ENCODE peak calls at places on chromosomes 12 and 14, in four cellular contexts. One of them, this sample, is unnamed.

GRCh38 chr12:117459229-117459628 is 97.8 kb upstream of the NOS1 start:
- DNase-seq in GM12878: no peak
- DNase-seq in A549: no peak
- DNase-seq in HepG2: no peak
- DNase-seq in this sample: no peak

GRCh38 chr14:68853749-68854148 is 60.9 kb upstream of the ZFP36L1 start:
- DNase-seq in GM12878: no peak
- DNase-seq in HepG2: no peak
- DNase-seq in A549: no peak
- DNase-seq in this sample: no peak

GRCh38 chr14:32826404-32827082 is 112.1 kb upstream of the NPAS3 start:
- DNase-seq in HepG2: no peak
- DNase-seq in A549: no peak
- DNase-seq in GM12878: no peak
- DNase-seq in this sample: no peak

GRCh38 chr12:115504241-115504941 is 773.1 kb downstream of the MED13L start:
- DNase-seq in GM12878: peak
- DNase-seq in A549: no peak
- DNase-seq in HepG2: no peak
- DNase-seq in this sample: no peak

GRCh38 chr12:107565551-107565950 is 120.0 kb upstream of the PWP1 start:
- DNase-seq in HepG2: no peak
- DNase-seq in GM12878: no peak
- DNase-seq in A549: no peak
- DNase-seq in this sample: no peak

GRCh38 chr14:90675399-90675798 is 140.8 kb downstream of the TTC7B start:
- DNase-seq in HepG2: no peak
- DNase-seq in GM12878: no peak
- DNase-seq in A549: no peak
- DNase-seq in this sample: no peak

GRCh38 chr14:96194657-96195431 is 9.8 kb upstream of the BDKRB2 start:
- DNase-seq in HepG2: peak
- DNase-seq in A549: no peak
- DNase-seq in GM12878: no peak
- DNase-seq in this sample: no peak

GRCh38 chr12:89311703-89312293 is 40.5 kb downstream of the DUSP6 start:
- DNase-seq in A549: no peak
- DNase-seq in HepG2: no peak
- DNase-seq in GM12878: no peak
- DNase-seq in this sample: no peak

GRCh38 chr14:77306406-77307098 is 14.1 kb downstream of the POMT2 start:
- DNase-seq in HepG2: no peak
- DNase-seq in GM12878: no peak
- DNase-seq in A549: no peak
- DNase-seq in this sample: no peak

GRCh38 chr12:99154264-99154982 is 493.1 kb upstream of the GARIN6 start:
- DNase-seq in GM12878: no peak
- DNase-seq in HepG2: no peak
- DNase-seq in A549: no peak
- DNase-seq in this sample: no peak

GRCh38 chr14:73780391-73780790 is 66.2 kb upstream of the PNMA1 start:
- DNase-seq in A549: no peak
- DNase-seq in GM12878: no peak
- DNase-seq in HepG2: no peak
- DNase-seq in this sample: no peak

GRCh38 chr14:38199768-38200167 is 7.9 kb upstream of the SSTR1 start:
- DNase-seq in A549: no peak
- DNase-seq in GM12878: no peak
- DNase-seq in HepG2: no peak
- DNase-seq in this sample: no peak

GRCh38 chr14:104550849-104551728 is 28.5 kb upstream of the C14orf180 start:
- DNase-seq in GM12878: no peak
- DNase-seq in HepG2: no peak
- DNase-seq in A549: peak
- DNase-seq in this sample: no peak

GRCh38 chr14:61153914-61154545 is 127.1 kb downstream of the TMEM30B start:
- DNase-seq in GM12878: no peak
- DNase-seq in A549: no peak
- DNase-seq in HepG2: no peak
- DNase-seq in this sample: no peak

GRCh38 chr14:32367501-32367900 is 38.4 kb downstream of the AKAP6 start:
- DNase-seq in GM12878: no peak
- DNase-seq in HepG2: no peak
- DNase-seq in A549: no peak
- DNase-seq in this sample: no peak

GRCh38 chr12:91180162-91180561 is 2.5 kb downstream of the DCN start:
- DNase-seq in A549: no peak
- DNase-seq in HepG2: no peak
- DNase-seq in GM12878: no peak
- DNase-seq in this sample: no peak

GRCh38 chr12:105334568-105334967 is 4.1 kb downstream of the C12orf75 start:
- DNase-seq in GM12878: no peak
- DNase-seq in HepG2: no peak
- DNase-seq in A549: no peak
- DNase-seq in this sample: no peak

DNA sequence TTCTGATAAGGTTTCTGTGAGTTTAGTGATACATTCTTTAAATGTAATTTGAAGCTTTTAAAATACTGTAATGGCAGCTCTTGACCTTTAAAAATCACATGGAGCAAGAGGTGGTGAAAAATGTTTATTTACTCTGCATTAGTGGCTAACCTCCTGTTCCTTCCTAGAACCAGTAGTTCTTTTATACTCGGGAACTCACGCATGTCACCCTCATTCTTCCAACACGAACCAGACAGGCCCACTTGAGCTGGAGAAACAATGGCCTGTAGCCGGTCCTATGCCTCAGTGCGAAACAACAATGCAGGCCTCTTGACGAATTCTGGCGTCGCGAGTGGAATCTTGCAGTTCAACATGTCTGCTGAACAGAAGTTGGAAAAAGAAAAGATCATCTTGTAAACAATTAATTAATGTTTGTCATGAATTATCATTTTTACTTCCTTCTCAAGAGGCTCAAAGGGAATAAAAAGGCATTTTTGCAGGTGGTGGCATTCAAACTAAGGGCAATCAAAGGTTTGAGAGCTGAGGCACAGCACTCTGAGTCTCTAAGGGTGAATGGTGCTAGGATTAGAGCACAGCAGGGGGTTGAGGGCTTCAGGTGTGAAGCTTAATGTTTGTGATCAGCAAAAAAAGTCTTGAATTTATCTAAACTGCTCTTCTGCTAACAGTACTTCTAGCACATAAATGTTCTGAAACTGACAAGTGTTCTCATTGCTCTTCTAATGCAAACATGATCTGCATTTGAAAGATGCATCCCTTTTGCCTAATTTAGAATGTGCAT is 51.3 kb downstream of the MBIP start:
- DNase-seq in GM12878: no peak
- DNase-seq in HepG2: no peak
- DNase-seq in A549: no peak
- DNase-seq in this sample: no peak
- TF ChIP-seq POLR2AphosphoS2 in GM12878: no peak
- TF ChIP-seq POLR2AphosphoS2 in HepG2: no peak
- TF ChIP-seq POLR2AphosphoS2 in A549: no peak
- TF ChIP-seq POLR2AphosphoS2 in this sample: no peak

GRCh38 chr12:49046129-49046895 is 14.3 kb downstream of the KMT2D start:
- DNase-seq in GM12878: no peak
- DNase-seq in A549: no peak
- DNase-seq in HepG2: no peak
- DNase-seq in this sample: no peak

GRCh38 chr12:49044660-49045059 is 15.9 kb downstream of the KMT2D start:
- DNase-seq in A549: no peak
- DNase-seq in HepG2: no peak
- DNase-seq in GM12878: no peak
- DNase-seq in this sample: no peak

GRCh38 chr12:49041881-49042484 is 18.6 kb downstream of the KMT2D start:
- DNase-seq in HepG2: no peak
- DNase-seq in A549: no peak
- DNase-seq in GM12878: no peak
- DNase-seq in this sample: no peak

GRCh38 chr12:49043241-49043640 is 17.4 kb downstream of the KMT2D start:
- DNase-seq in GM12878: no peak
- DNase-seq in A549: no peak
- DNase-seq in HepG2: no peak
- DNase-seq in this sample: no peak

DNA sequence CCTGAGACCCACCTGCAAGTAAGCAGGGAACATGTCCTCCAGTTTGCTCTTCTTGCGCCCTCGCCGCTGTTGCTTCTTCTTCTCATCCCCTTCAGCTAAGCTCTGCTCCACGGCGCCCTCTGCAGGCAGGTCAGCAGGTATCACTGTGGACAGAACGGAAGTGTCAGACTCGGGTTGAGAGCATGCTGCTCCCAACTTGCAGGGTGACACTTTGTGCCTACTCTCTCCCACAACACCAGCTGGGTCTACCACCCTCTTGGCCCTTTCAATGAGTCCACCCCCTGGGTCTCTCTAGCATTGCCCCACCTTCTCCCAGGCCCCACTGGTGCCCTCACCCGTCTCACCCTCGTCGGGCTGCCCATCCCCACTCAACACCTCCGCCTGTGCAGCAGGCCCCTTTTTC is 16.7 kb downstream of the KMT2D start:
- DNase-seq in A549: peak
- DNase-seq in GM12878: no peak
- DNase-seq in HepG2: peak
- DNase-seq in this sample: peak
- TF ChIP-seq POLR2AphosphoS2 in A549: no peak
- TF ChIP-seq POLR2AphosphoS2 in GM12878: no peak
- TF ChIP-seq POLR2AphosphoS2 in HepG2: no peak
- TF ChIP-seq POLR2AphosphoS2 in this sample: no peak

DNA sequence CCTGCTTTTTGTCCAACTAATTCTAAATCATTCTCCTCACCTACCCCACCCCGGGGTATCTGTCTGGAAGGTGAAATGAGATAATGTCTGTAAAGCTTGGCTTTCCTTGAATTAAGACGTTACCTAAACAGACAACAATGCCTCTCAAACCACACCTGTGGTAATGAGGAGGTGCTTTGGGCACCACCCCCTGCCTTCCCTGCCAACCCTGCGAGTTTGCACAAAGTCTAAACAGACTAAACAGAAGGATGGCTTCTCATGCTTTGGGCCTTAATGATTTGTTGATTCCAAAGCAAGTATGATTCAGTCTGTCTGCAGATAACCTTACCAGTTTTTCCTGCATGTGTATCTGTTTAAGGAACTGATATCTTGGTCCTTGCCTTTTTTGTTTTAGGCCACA is 82.4 kb downstream of the ZFC3H1 start:
- DNase-seq in A549: no peak
- DNase-seq in HepG2: no peak
- DNase-seq in GM12878: no peak
- DNase-seq in this sample: no peak
- TF ChIP-seq POLR2AphosphoS2 in A549: no peak
- TF ChIP-seq POLR2AphosphoS2 in HepG2: no peak
- TF ChIP-seq POLR2AphosphoS2 in GM12878: no peak
- TF ChIP-seq POLR2AphosphoS2 in this sample: no peak

DNA sequence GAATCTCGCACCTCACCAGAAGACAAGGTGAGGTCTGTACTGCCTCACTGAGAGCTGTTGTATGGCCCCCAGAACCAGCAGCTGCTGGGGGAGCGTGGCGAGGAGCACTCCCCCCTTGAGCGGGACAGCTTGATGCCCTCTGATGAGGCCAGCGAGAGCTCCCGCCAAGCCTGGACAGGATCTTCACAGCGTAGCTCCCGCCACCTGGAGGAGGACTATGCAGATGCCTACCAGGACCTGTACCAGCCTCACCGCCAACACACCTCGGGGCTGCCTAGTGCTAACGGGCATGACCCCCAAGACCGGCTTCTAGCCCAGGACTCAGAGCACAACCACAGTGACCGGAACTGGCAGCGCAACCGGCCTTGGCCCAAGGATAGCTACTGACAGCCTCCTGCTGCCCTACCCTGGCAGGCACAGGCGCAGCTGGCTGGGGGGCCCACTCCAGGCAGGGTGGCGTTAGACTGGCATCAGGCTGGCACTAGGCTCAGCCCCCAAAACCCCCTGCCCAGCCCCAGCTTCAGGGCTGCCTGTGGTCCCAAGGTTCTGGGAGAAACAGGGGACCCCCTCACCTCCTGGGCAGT is 9.3 kb downstream of the CACNB3 start:
- DNase-seq in A549: no peak
- DNase-seq in GM12878: no peak
- DNase-seq in HepG2: no peak
- DNase-seq in this sample: no peak
- TF ChIP-seq POLR2AphosphoS2 in A549: no peak
- TF ChIP-seq POLR2AphosphoS2 in GM12878: no peak
- TF ChIP-seq POLR2AphosphoS2 in HepG2: no peak
- TF ChIP-seq POLR2AphosphoS2 in this sample: no peak

This sample was measured in K562.